ENCODE peak calls at places on chromosomes 5 and 9, in seven cellular contexts. U is A549; H is GM03348; S is stimulated activated CD4-positive, alpha-beta T cell treated with anti-CD3 and anti-CD28 coated beads, TNF-alpha, amount 100 ng/mL, for 4 hours; A is T-helper 2 cell treated with Interferon-gamma antibody and Interleukin-4, amounts not matched to agents 5 μg/mL and 100 μg/mL, for 36 hours; W is NCI-H748 treated with DMSO at 0.1 percent for 48 hours; V is AG09319. N is an unnamed sample.

GRCh38 chr5:1570975-1571374 is 47.2 kb upstream of the LPCAT1 start:
- DNase-seq in U (no peak), H (no peak), S (no peak), A (no peak), W (no peak), V (no peak), N (no peak)

GRCh38 chr5:180623844-180624243 is 25.6 kb downstream of the FLT4 start:
- DNase-seq in U (no peak), H (no peak), S (no peak), A (no peak), W (no peak), V (no peak), N (no peak)

GRCh38 chr5:96629774-96630173 is 32.4 kb upstream of the CAST start:
- DNase-seq in U (peak), H (peak), S (no peak), A (no peak), W (peak), V (peak), N (peak)

GRCh38 chr5:76809141-76809540 is 9.7 kb upstream of the F2RL1 start:
- DNase-seq in U (no peak), H (no peak), S (no peak), A (no peak), W (no peak), V (no peak), N (no peak)

GRCh38 chr5:1510151-1510561 is 13.6 kb downstream of the LPCAT1 start:
- DNase-seq in U (no peak), H (no peak), S (no peak), A (no peak), W (no peak), V (no peak), N (no peak)

GRCh38 chr5:885529-885928 is 7.1 kb downstream of the BRD9 start:
- DNase-seq in U (no peak), H (no peak), S (no peak), A (no peak), W (no peak), V (no peak), N (no peak)

GRCh38 chr5:138975098-138975847 is 100.1 kb upstream of the LRRTM2 start:
- DNase-seq in U (no peak), H (peak), S (no peak), A (no peak), W (no peak), V (peak), N (peak)

GRCh38 chr9:37026085-37026935 is 7.8 kb downstream of the PAX5 start:
- DNase-seq in U (no peak), H (no peak), S (no peak), A (no peak), W (peak), V (no peak), N (no peak)

GRCh38 chr5:130605200-130605599 is 559.9 kb downstream of the HINT1 start:
- DNase-seq in U (peak), H (no peak), S (no peak), A (no peak), W (peak), V (no peak), N (peak)

GRCh38 chr5:88304356-88304755 is 35.7 kb upstream of the TMEM161B start:
- DNase-seq in U (no peak), H (no peak), S (no peak), A (no peak), W (no peak), V (no peak), N (no peak)

GRCh38 chr5:101123365-101123764 is 220.3 kb upstream of the ST8SIA4 start:
- DNase-seq in U (no peak), H (no peak), S (no peak), A (no peak), W (no peak), V (no peak), N (no peak)

GRCh38 chr5:171865431-171865830 is 79.8 kb downstream of the SMIM23 start:
- DNase-seq in U (no peak), H (no peak), S (no peak), A (no peak), W (no peak), V (no peak), N (no peak)

GRCh38 chr5:34717426-34718327 is 61.5 kb downstream of the RAI14 start:
- DNase-seq in U (peak), H (peak), S (no peak), A (no peak), W (no peak), V (peak), N (peak)

GRCh38 chr9:36976371-36977030 is 57.6 kb downstream of the PAX5 start:
- DNase-seq in U (peak), H (no peak), S (no peak), A (no peak), W (no peak), V (no peak), N (peak)

GRCh38 chr9:75117572-75117971 is 29.3 kb downstream of the OSTF1 start:
- DNase-seq in U (no peak), H (no peak), S (no peak), A (no peak), W (no peak), V (no peak), N (no peak)

GRCh38 chr5:143315214-143315613 is 88.3 kb downstream of the NR3C1 start:
- DNase-seq in U (no peak), H (no peak), S (no peak), A (no peak), W (no peak), V (no peak), N (no peak)

GRCh38 chr5:57416246-57416996 is 66.2 kb downstream of the ACTBL2 start:
- DNase-seq in U (no peak), H (peak), S (no peak), A (no peak), W (no peak), V (peak), N (no peak)

GRCh38 chr5:4044881-4045280 is 449.2 kb downstream of the IRX1 start:
- DNase-seq in U (no peak), H (no peak), S (no peak), A (no peak), W (no peak), V (no peak), N (no peak)

GRCh38 chr9:16023466-16023865 is 470.6 kb downstream of the CCDC171 start:
- DNase-seq in U (no peak), H (peak), S (no peak), A (no peak), W (no peak), V (no peak), N (no peak)

GRCh38 chr5:137217599-137218200 is 281.4 kb downstream of the SPOCK1 start:
- DNase-seq in U (peak), H (peak), S (no peak), A (no peak), W (no peak), V (no peak), N (peak)

GRCh38 chr5:167919268-167919560 is 372.2 kb upstream of the WWC1 start:
- DNase-seq in U (no peak), H (no peak), S (no peak), A (no peak), W (no peak), V (no peak), N (no peak)

GRCh38 chr5:57466544-57466943 is 16.1 kb downstream of the ACTBL2 start:
- DNase-seq in U (no peak), H (no peak), S (no peak), A (no peak), W (no peak), V (no peak), N (peak)

GRCh38 chr5:155554500-155554899 is 540.9 kb downstream of the KIF4B start:
- DNase-seq in U (peak), H (no peak), S (no peak), A (no peak), W (no peak), V (no peak), N (no peak)

GRCh38 chr5:132751971-132752580 is 4.8 kb downstream of the CCNI2 start:
- DNase-seq in U (no peak), H (no peak), S (no peak), A (no peak), W (no peak), V (no peak), N (no peak)

GRCh38 chr5:72606525-72606924 is 99.3 kb upstream of the ZNF366 start:
- DNase-seq in U (no peak), H (no peak), S (no peak), A (no peak), W (no peak), V (no peak), N (no peak)

GRCh38 chr5:155049569-155050383 is 36.2 kb downstream of the KIF4B start:
- DNase-seq in U (peak), H (no peak), S (no peak), A (no peak), W (no peak), V (no peak), N (no peak)

N was measured in myocyte.